ENCODE peak calls at places on chromosomes 7 and 10, in nine cellular contexts. L, Z, M, W, P, G, Q, N and U are unnamed samples.

GRCh38 chr7:119694506-119694905 is 578.5 kb upstream of the KCND2 start:
- DNase-seq in Z (no peak), M (no peak), P (no peak), L (no peak), W (no peak), G (no peak), Q (no peak), N (no peak), U (no peak)

GRCh38 chr10:71394926-71395562 is 1.7 kb upstream of the CDH23 start:
- DNase-seq in M (no peak), Q (no peak), Z (no peak), N (no peak), W (no peak), G (no peak), P (no peak), L (no peak), U (no peak)

GRCh38 chr7:115009139-115009538 is 87.2 kb downstream of the MDFIC start:
- DNase-seq in Q (peak; percentile 56), G (no peak), Z (no peak), W (no peak), M (no peak), P (no peak), N (peak; percentile 32), L (no peak), U (peak; percentile 17)

GRCh38 chr10:22436893-22437619 is 91.8 kb downstream of the SPAG6 start:
- DNase-seq in M (peak; percentile 84), N (peak; percentile 89), L (peak; percentile 89), W (peak; percentile 70), G (peak; percentile 98), P (peak; percentile 92), Q (peak; percentile 94), Z (peak; percentile 78), U (peak; percentile 98)

GRCh38 chr7:140209866-140210609 is 33.3 kb upstream of the KDM7A start:
- DNase-seq in W (no peak), Q (no peak), G (no peak), P (no peak), M (peak; percentile 11), Z (no peak), N (peak; percentile 72), L (no peak), U (no peak)

GRCh38 chr7:7496326-7496725 is 39.3 kb downstream of the COL28A1 start:
- DNase-seq in N (no peak), Q (peak; percentile 39), P (no peak), Z (no peak), M (no peak), W (no peak), L (no peak), G (no peak), U (no peak)

GRCh38 chr7:99504281-99504602 is 220 bp upstream of the ZKSCAN5 start:
- DNase-seq in P (peak; percentile 97), G (peak; percentile 98), W (peak; percentile 96), Q (no peak), Z (no peak), N (no peak), L (peak; percentile 98), M (no peak), U (peak; percentile 100)

GRCh38 chr10:86659721-86660438 is 5.5 kb downstream of the OPN4 start:
- DNase-seq in W (no peak), L (no peak), G (no peak), Z (no peak), P (no peak), N (no peak), Q (no peak), M (no peak), U (no peak)

GRCh38 chr10:44463511-44464121 is 78.7 kb upstream of the CXCL12 start:
- DNase-seq in L (no peak), M (no peak), Z (no peak), Q (peak; percentile 95), G (no peak), P (peak; percentile 10), W (no peak), N (no peak), U (no peak)

GRCh38 chr7:76343294-76343930 is 15.4 kb downstream of the YWHAG start:
- DNase-seq in W (no peak), N (no peak), G (no peak), L (no peak), P (peak; percentile 56), Q (no peak), M (no peak), Z (no peak), U (no peak)

GRCh38 chr7:112225006-112225405 is 18.5 kb downstream of the ZNF277 start:
- DNase-seq in N (no peak), L (no peak), Q (peak; percentile 34), M (no peak), Z (no peak), P (no peak), W (no peak), G (no peak), U (no peak)

GRCh38 chr7:158160199-158160598 is 427.4 kb downstream of the PTPRN2 start:
- DNase-seq in L (no peak), G (peak; percentile 5), Z (no peak), W (no peak), N (no peak), M (no peak), Q (no peak), P (no peak), U (no peak)

GRCh38 chr10:119336599-119336998 is 129.2 kb downstream of the GRK5 start:
- DNase-seq in W (no peak), N (no peak), L (no peak), P (no peak), G (no peak), Z (no peak), M (no peak), Q (no peak), U (no peak)

GRCh38 chr7:100632951-100633717 is 8.2 kb downstream of the TFR2 start:
- DNase-seq in N (peak; percentile 61), M (peak; percentile 46), P (no peak), Z (peak; percentile 46), Q (no peak), L (peak; percentile 50), G (peak; percentile 71), W (peak; percentile 95), U (peak; percentile 93)